ENCODE peak calls at places on chromosome 4, in seven cellular contexts. W, O, R, V, L, Y and G are unnamed samples.

GRCh38 chr4:108893474-108893873 is 130.6 kb upstream of the ETNPPL start:
- DNase-seq in W (no peak), L (no peak), R (no peak), V (no peak), O (no peak), Y (no peak), G (no peak)

GRCh38 chr4:5810770-5811430 is 82.0 kb downstream of the CRMP1 start:
- DNase-seq in V (no peak), O (no peak), L (no peak), Y (no peak), R (no peak), W (no peak), G (no peak)

GRCh38 chr4:16289872-16290554 is 63.7 kb upstream of the TAPT1 start:
- DNase-seq in V (no peak), R (peak), L (peak), Y (peak), W (no peak), O (peak), G (peak)

GRCh38 chr4:52958232-52958631 is 96.1 kb downstream of the RASL11B start:
- DNase-seq in Y (no peak), L (peak), V (no peak), W (no peak), R (no peak), O (no peak), G (no peak)

GRCh38 chr4:86521373-86521969 is 72.6 kb upstream of the PTPN13 start:
- DNase-seq in O (no peak), Y (no peak), R (no peak), V (no peak), W (no peak), L (no peak), G (no peak)

GRCh38 chr4:3204021-3204431 is 44.9 kb upstream of the MSANTD1 start:
- DNase-seq in V (no peak), O (no peak), Y (no peak), L (peak), W (no peak), R (no peak), G (no peak)

GRCh38 chr4:4457803-4458550 is 71.1 kb downstream of the NSG1 start:
- DNase-seq in O (no peak), V (no peak), R (no peak), W (no peak), Y (no peak), L (peak), G (no peak)

GRCh38 chr4:100049872-100050271 is 99.8 kb upstream of the H2AZ1 start:
- DNase-seq in R (no peak), L (no peak), V (no peak), W (no peak), O (no peak), Y (no peak), G (no peak)

GRCh38 chr4:102217345-102217744 is 127.9 kb downstream of the SLC39A8 start:
- DNase-seq in V (no peak), W (no peak), O (no peak), Y (no peak), L (peak), R (no peak), G (peak)

GRCh38 chr4:17468638-17469221 is 43.2 kb downstream of the QDPR start:
- DNase-seq in O (no peak), Y (no peak), V (no peak), L (peak), W (no peak), R (peak), G (peak)